ENCODE peak calls at places on chromosomes 12 and 14, in six cellular contexts. X is brain microvascular endothelial cell; Y is CD8-positive, alpha-beta T cell; U is A549; J is OCI-LY7; H is tibial artery. M is an unnamed sample.

GRCh38 chr12:132520421-132521199 is 30.7 kb downstream of the FBRSL1 start:
- DNase-seq in X (no peak), Y (no peak), U (no peak), J (no peak), H (no peak), M (no peak)

GRCh38 chr14:68362841-68363240 is 430.0 kb downstream of the ZFP36L1 start:
- DNase-seq in X (no peak), Y (no peak), U (no peak), J (peak), H (no peak), M (no peak)

GRCh38 chr12:109562871-109563270 is 10.4 kb downstream of the MMAB start:
- DNase-seq in X (no peak), Y (no peak), U (no peak), J (no peak), H (no peak), M (no peak)

GRCh38 chr12:80232873-80233272 is 133.5 kb downstream of the OTOGL start:
- DNase-seq in X (no peak), Y (no peak), U (no peak), J (no peak), H (no peak), M (no peak)

GRCh38 chr12:106672308-106673085 is 89.7 kb downstream of the RFX4 start:
- DNase-seq in X (no peak), Y (no peak), U (no peak), J (no peak), H (no peak), M (no peak)

GRCh38 chr12:56221233-56221756 is 427 bp downstream of the RNF41 start:
- DNase-seq in X (peak), Y (no peak), U (peak), J (no peak), H (peak), M (no peak)

GRCh38 chr12:45010051-45010450 is 40.8 kb downstream of the DBX2 start:
- DNase-seq in X (no peak), Y (no peak), U (no peak), J (no peak), H (no peak), M (no peak)

GRCh38 chr14:104741803-104742251 is 11.1 kb upstream of the SIVA1 start:
- DNase-seq in X (no peak), Y (no peak), U (no peak), J (no peak), H (no peak), M (no peak)

GRCh38 chr14:22218729-22219128 is 370.3 kb downstream of the DAD1 start:
- DNase-seq in X (no peak), Y (peak), U (no peak), J (peak), H (no peak), M (no peak)

GRCh38 chr12:65505321-65506121 is 227.0 kb downstream of the MSRB3 start:
- DNase-seq in X (no peak), Y (no peak), U (no peak), J (no peak), H (no peak), M (no peak)

GRCh38 chr12:89105243-89105642 is 247.1 kb downstream of the DUSP6 start:
- DNase-seq in X (no peak), Y (no peak), U (no peak), J (no peak), H (no peak), M (no peak)

GRCh38 chr12:89111964-89112363 is 240.3 kb downstream of the DUSP6 start:
- DNase-seq in X (no peak), Y (no peak), U (no peak), J (no peak), H (no peak), M (no peak)

GRCh38 chr12:89103831-89104230 is 248.5 kb downstream of the DUSP6 start:
- DNase-seq in X (no peak), Y (no peak), U (no peak), J (no peak), H (no peak), M (no peak)

GRCh38 chr12:89108265-89108664 is 244.0 kb downstream of the DUSP6 start:
- DNase-seq in X (no peak), Y (no peak), U (no peak), J (no peak), H (no peak), M (no peak)

DNA sequence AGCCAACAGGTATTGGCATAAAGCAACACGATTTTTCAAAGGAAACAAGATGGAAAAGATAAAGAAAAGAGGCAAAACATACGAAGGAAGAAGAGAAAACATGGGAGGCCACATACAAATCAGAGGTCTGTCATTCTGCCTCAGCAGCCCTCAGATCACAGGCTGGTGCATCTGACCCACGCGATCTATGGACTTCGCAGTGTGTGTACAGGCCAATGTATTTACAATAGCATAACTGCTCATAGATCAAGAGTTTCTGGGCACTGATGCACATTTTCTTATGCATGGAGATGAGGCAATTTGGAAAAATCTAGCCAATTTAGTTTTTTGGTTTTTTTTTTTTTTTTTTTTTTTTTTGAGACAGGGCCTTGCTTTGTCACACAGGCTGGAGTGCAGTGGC is 245.4 kb downstream of the DUSP6 start:
- DNase-seq in X (no peak), Y (no peak), U (no peak), J (no peak), H (no peak), M (no peak)
- H3K27ac ChIP-seq in X (no peak), Y (no peak), U (no peak), J (no peak), H (no peak), M (no peak)

GRCh38 chr14:46451800-46452199 is 199.8 kb downstream of the RPL10L start:
- DNase-seq in X (no peak), Y (no peak), U (no peak), J (no peak), H (no peak), M (no peak)
- TF ChIP-seq CTCF in X (no peak), Y (no peak), U (no peak), J (no peak), H (no peak), M (no peak)

GRCh38 chr14:69666112-69666511 is 54.7 kb downstream of the SUSD6 start:
- DNase-seq in X (no peak), Y (no peak), U (no peak), J (no peak), H (no peak), M (no peak)
- H3K27ac ChIP-seq in X (no peak), Y (no peak), U (peak), J (peak), H (peak), M (no peak)

DNA sequence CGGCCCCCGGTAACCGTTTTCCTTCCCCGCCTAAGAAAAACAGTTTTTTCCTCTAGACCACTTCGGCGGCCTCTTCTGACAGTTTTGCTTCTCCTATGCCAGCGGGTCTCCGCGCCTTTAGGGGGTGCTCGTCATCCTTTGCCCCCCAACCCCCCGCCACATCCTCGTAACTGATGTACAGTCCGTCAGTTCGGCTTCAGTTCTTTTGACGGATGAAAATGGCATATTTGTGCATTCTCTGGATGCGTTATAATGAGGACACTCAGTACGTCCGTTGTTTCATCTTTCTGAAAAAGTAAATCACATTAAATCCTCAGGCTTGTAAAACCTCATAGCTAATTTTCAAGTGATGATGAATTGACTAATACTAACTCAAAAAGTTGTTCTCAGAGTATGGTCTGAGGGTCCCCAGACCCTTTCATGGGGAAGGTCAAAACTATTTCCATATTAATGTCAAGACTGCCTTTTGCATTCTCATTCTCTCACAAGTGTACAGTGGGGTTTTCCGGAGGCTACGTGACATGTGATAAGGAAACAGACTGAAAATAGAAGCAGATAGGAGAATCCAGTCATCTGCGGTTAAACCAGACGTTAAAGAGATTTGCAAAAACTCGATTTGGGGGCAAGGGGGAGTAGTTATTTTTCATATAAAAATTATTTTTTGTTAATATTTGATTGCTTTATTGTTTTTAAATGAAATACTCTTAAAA is 829 bp upstream of the NAP1L1 start:
- DNase-seq in X (peak), Y (peak), U (no peak), J (peak), H (no peak), M (no peak)
- TF ChIP-seq CTCF in X (peak), Y (peak), U (peak), J (peak), H (no peak), M (peak)

GRCh38 chr12:2018401-2018800 is 14.1 kb upstream of the DCP1B start:
- DNase-seq in X (no peak), Y (no peak), U (no peak), J (no peak), H (no peak), M (no peak)
- H3K27ac ChIP-seq in X (no peak), Y (no peak), U (no peak), J (no peak), H (no peak), M (no peak)

GRCh38 chr12:78864483-78865296 is at the start of gene SYT1:
- DNase-seq in X (peak), Y (no peak), U (peak), J (no peak), H (no peak), M (peak)
- TF ChIP-seq CTCF in X (no peak), Y (no peak), U (no peak), J (no peak), H (no peak), M (no peak)

GRCh38 chr14:50659327-50659974 is 8.7 kb downstream of the SAV1 start:
- DNase-seq in X (no peak), Y (no peak), U (no peak), J (no peak), H (no peak), M (no peak)
- H3K27ac ChIP-seq in X (no peak), Y (no peak), U (no peak), J (no peak), H (no peak), M (no peak)

M was measured in tibial nerve.